ENCODE peak calls at places on chromosomes 7 and 10, in six cellular contexts. R is mesenteric fat pad; J is NAMALWA; X is A172; Z is cardiac septum; T is activated CD4-positive, alpha-beta T cell treated with anti-CD3 and anti-CD28 coated beads, Interleukin-2, amount 50 U/mL, for 24 hours. G is an unnamed sample.
A peak's percentile ranks its signal among the peaks of the same experiment; 100 is the strongest.

GRCh38 chr7:123533553-123533917 is 860 bp downstream of the IQUB start:
- DNase-seq in R (no peak), J (no peak), X (no peak), Z (no peak), T (no peak), G (no peak)

GRCh38 chr7:114789942-114790341 is 132.0 kb upstream of the MDFIC start:
- DNase-seq in R (no peak), J (no peak), X (peak; percentile 93), Z (no peak), T (no peak), G (peak; percentile 91)

GRCh38 chr10:8633909-8634308 is 579.4 kb downstream of the GATA3 start:
- DNase-seq in R (no peak), J (no peak), X (no peak), Z (no peak), T (no peak), G (no peak)

GRCh38 chr7:142356166-142356565 is 98.3 kb upstream of the PRSS58 start:
- DNase-seq in R (no peak), J (no peak), X (no peak), Z (no peak), T (no peak), G (no peak)

GRCh38 chr7:8113184-8113583 is 144.6 kb downstream of the GLCCI1 start:
- DNase-seq in R (no peak), J (no peak), X (no peak), Z (no peak), T (no peak), G (no peak)

GRCh38 chr7:34869016-34869415 is 168.3 kb downstream of the DPY19L1 start:
- DNase-seq in R (no peak), J (no peak), X (no peak), Z (no peak), T (no peak), G (no peak)

GRCh38 chr7:483656-484364 is 35.8 kb downstream of the PDGFA start:
- DNase-seq in R (peak; percentile 41), J (no peak), X (no peak), Z (no peak), T (no peak), G (no peak)

GRCh38 chr7:71883415-71883814 is 528.7 kb downstream of the CALN1 start:
- DNase-seq in R (no peak), J (no peak), X (no peak), Z (no peak), T (no peak), G (no peak)

GRCh38 chr7:80729586-80730320 is 91.3 kb downstream of the CD36 start:
- DNase-seq in R (no peak), J (no peak), X (no peak), Z (no peak), T (no peak), G (no peak)

GRCh38 chr10:43574035-43574892 is at the start of gene ZNF239:
- DNase-seq in R (peak; percentile 96), J (peak; percentile 82), X (peak; percentile 48), Z (peak; percentile 90), T (peak; percentile 77), G (peak; percentile 79)

GRCh38 chr7:151085691-151086620 is at the start of gene AGAP3:
- DNase-seq in R (peak; percentile 95), J (no peak), X (peak; percentile 59), Z (peak; percentile 95), T (peak; percentile 28), G (peak; percentile 75)